ENCODE peak calls at places on chromosomes 13 and 19, in four cellular contexts. One of them, this sample, is unnamed.

GRCh38 chr19:42153606-42154405 is 21.6 kb upstream of the POU2F2 start:
- DNase-seq in IMR-90: no peak
- DNase-seq in activated T-helper 1 cell treated with anti-CD3 and anti-CD28 coated beads, Interleukin-12 subunit alpha, Interleukin-12 subunit beta, Interleukin-2, Interleukin-4 antibody, amounts not matched to agents 30 ng/mL and 10 ng/mL and 1 ng/mL, durations not matched to agents 14 hours and 24 hours and 36 hours: no peak
- DNase-seq in fibroblast of pulmonary artery: no peak
- DNase-seq in this sample: no peak

GRCh38 chr19:15195381-15195964 is 5.3 kb downstream of the NOTCH3 start:
- DNase-seq in IMR-90: peak
- DNase-seq in activated T-helper 1 cell treated with anti-CD3 and anti-CD28 coated beads, Interleukin-12 subunit alpha, Interleukin-12 subunit beta, Interleukin-2, Interleukin-4 antibody, amounts not matched to agents 30 ng/mL and 10 ng/mL and 1 ng/mL, durations not matched to agents 14 hours and 24 hours and 36 hours: no peak
- DNase-seq in fibroblast of pulmonary artery: peak
- DNase-seq in this sample: peak

GRCh38 chr13:45696610-45697226 is 5.4 kb upstream of the CBY2 start:
- DNase-seq in IMR-90: no peak
- DNase-seq in activated T-helper 1 cell treated with anti-CD3 and anti-CD28 coated beads, Interleukin-12 subunit alpha, Interleukin-12 subunit beta, Interleukin-2, Interleukin-4 antibody, amounts not matched to agents 30 ng/mL and 10 ng/mL and 1 ng/mL, durations not matched to agents 14 hours and 24 hours and 36 hours: no peak
- DNase-seq in fibroblast of pulmonary artery: peak
- DNase-seq in this sample: no peak

GRCh38 chr13:32734511-32734910 is 148.3 kb downstream of the PDS5B start:
- DNase-seq in IMR-90: peak
- DNase-seq in activated T-helper 1 cell treated with anti-CD3 and anti-CD28 coated beads, Interleukin-12 subunit alpha, Interleukin-12 subunit beta, Interleukin-2, Interleukin-4 antibody, amounts not matched to agents 30 ng/mL and 10 ng/mL and 1 ng/mL, durations not matched to agents 14 hours and 24 hours and 36 hours: no peak
- DNase-seq in fibroblast of pulmonary artery: peak
- DNase-seq in this sample: peak

GRCh38 chr13:112685856-112686255 is 4.0 kb upstream of the ATP11A start:
- DNase-seq in IMR-90: no peak
- DNase-seq in activated T-helper 1 cell treated with anti-CD3 and anti-CD28 coated beads, Interleukin-12 subunit alpha, Interleukin-12 subunit beta, Interleukin-2, Interleukin-4 antibody, amounts not matched to agents 30 ng/mL and 10 ng/mL and 1 ng/mL, durations not matched to agents 14 hours and 24 hours and 36 hours: no peak
- DNase-seq in fibroblast of pulmonary artery: no peak
- DNase-seq in this sample: no peak

GRCh38 chr19:18023596-18024212 is 15.7 kb downstream of the ARRDC2 start:
- DNase-seq in IMR-90: no peak
- DNase-seq in activated T-helper 1 cell treated with anti-CD3 and anti-CD28 coated beads, Interleukin-12 subunit alpha, Interleukin-12 subunit beta, Interleukin-2, Interleukin-4 antibody, amounts not matched to agents 30 ng/mL and 10 ng/mL and 1 ng/mL, durations not matched to agents 14 hours and 24 hours and 36 hours: peak
- DNase-seq in fibroblast of pulmonary artery: peak
- DNase-seq in this sample: peak

GRCh38 chr19:52898101-52898500 is 666 bp upstream of the ZNF320 start:
- DNase-seq in IMR-90: no peak
- DNase-seq in activated T-helper 1 cell treated with anti-CD3 and anti-CD28 coated beads, Interleukin-12 subunit alpha, Interleukin-12 subunit beta, Interleukin-2, Interleukin-4 antibody, amounts not matched to agents 30 ng/mL and 10 ng/mL and 1 ng/mL, durations not matched to agents 14 hours and 24 hours and 36 hours: no peak
- DNase-seq in fibroblast of pulmonary artery: no peak
- DNase-seq in this sample: no peak

GRCh38 chr13:28889317-28889716 is 69.2 kb downstream of the MTUS2 start:
- DNase-seq in IMR-90: no peak
- DNase-seq in activated T-helper 1 cell treated with anti-CD3 and anti-CD28 coated beads, Interleukin-12 subunit alpha, Interleukin-12 subunit beta, Interleukin-2, Interleukin-4 antibody, amounts not matched to agents 30 ng/mL and 10 ng/mL and 1 ng/mL, durations not matched to agents 14 hours and 24 hours and 36 hours: no peak
- DNase-seq in fibroblast of pulmonary artery: no peak
- DNase-seq in this sample: no peak

GRCh38 chr13:84776578-84776977 is 894.3 kb upstream of the SLITRK1 start:
- DNase-seq in IMR-90: no peak
- DNase-seq in activated T-helper 1 cell treated with anti-CD3 and anti-CD28 coated beads, Interleukin-12 subunit alpha, Interleukin-12 subunit beta, Interleukin-2, Interleukin-4 antibody, amounts not matched to agents 30 ng/mL and 10 ng/mL and 1 ng/mL, durations not matched to agents 14 hours and 24 hours and 36 hours: no peak
- DNase-seq in fibroblast of pulmonary artery: no peak
- DNase-seq in this sample: no peak

GRCh38 chr19:18304496-18305312 is 18.2 kb downstream of the LSM4 start:
- DNase-seq in IMR-90: peak
- DNase-seq in activated T-helper 1 cell treated with anti-CD3 and anti-CD28 coated beads, Interleukin-12 subunit alpha, Interleukin-12 subunit beta, Interleukin-2, Interleukin-4 antibody, amounts not matched to agents 30 ng/mL and 10 ng/mL and 1 ng/mL, durations not matched to agents 14 hours and 24 hours and 36 hours: peak
- DNase-seq in fibroblast of pulmonary artery: peak
- DNase-seq in this sample: peak

GRCh38 chr19:39246951-39247669 is 1.5 kb downstream of the IFNL4 start:
- DNase-seq in IMR-90: no peak
- DNase-seq in activated T-helper 1 cell treated with anti-CD3 and anti-CD28 coated beads, Interleukin-12 subunit alpha, Interleukin-12 subunit beta, Interleukin-2, Interleukin-4 antibody, amounts not matched to agents 30 ng/mL and 10 ng/mL and 1 ng/mL, durations not matched to agents 14 hours and 24 hours and 36 hours: no peak
- DNase-seq in fibroblast of pulmonary artery: no peak
- DNase-seq in this sample: no peak

GRCh38 chr13:76597868-76598267 is 288.3 kb downstream of the KCTD12 start:
- DNase-seq in IMR-90: no peak
- DNase-seq in activated T-helper 1 cell treated with anti-CD3 and anti-CD28 coated beads, Interleukin-12 subunit alpha, Interleukin-12 subunit beta, Interleukin-2, Interleukin-4 antibody, amounts not matched to agents 30 ng/mL and 10 ng/mL and 1 ng/mL, durations not matched to agents 14 hours and 24 hours and 36 hours: no peak
- DNase-seq in fibroblast of pulmonary artery: no peak
- DNase-seq in this sample: no peak

GRCh38 chr13:114027046-114027760 is 53.3 kb upstream of the C13orf46 start:
- DNase-seq in IMR-90: peak
- DNase-seq in activated T-helper 1 cell treated with anti-CD3 and anti-CD28 coated beads, Interleukin-12 subunit alpha, Interleukin-12 subunit beta, Interleukin-2, Interleukin-4 antibody, amounts not matched to agents 30 ng/mL and 10 ng/mL and 1 ng/mL, durations not matched to agents 14 hours and 24 hours and 36 hours: no peak
- DNase-seq in fibroblast of pulmonary artery: no peak
- DNase-seq in this sample: peak

GRCh38 chr13:68940049-68940448 is 1167.6 kb upstream of the ATXN8OS start:
- DNase-seq in IMR-90: no peak
- DNase-seq in activated T-helper 1 cell treated with anti-CD3 and anti-CD28 coated beads, Interleukin-12 subunit alpha, Interleukin-12 subunit beta, Interleukin-2, Interleukin-4 antibody, amounts not matched to agents 30 ng/mL and 10 ng/mL and 1 ng/mL, durations not matched to agents 14 hours and 24 hours and 36 hours: no peak
- DNase-seq in fibroblast of pulmonary artery: no peak
- DNase-seq in this sample: no peak